ENCODE peak calls at places on chromosome 19, in five cellular contexts. C is GM23338, N is HepG2, Z is K562, L is GM12878. E is an unnamed sample.

GRCh38 chr19:41265376-41266153 is 1.4 kb downstream of the HNRNPUL1 start:
- DNase-seq in L (no peak), N (peak), C (peak), Z (peak), E (peak)

GRCh38 chr19:46088101-46088500 is 36.4 kb downstream of the IGFL3 start:
- DNase-seq in N (no peak), Z (no peak), L (no peak), C (no peak), E (no peak)

GRCh38 chr19:41478171-41478570 is 35.2 kb downstream of the ERICH4 start:
- DNase-seq in Z (no peak), N (no peak), L (no peak), C (peak), E (no peak)

GRCh38 chr19:23075031-23075733 is 41.6 kb upstream of the ZNF730 start:
- DNase-seq in Z (peak), C (peak), L (no peak), N (no peak), E (no peak)

GRCh38 chr19:4012092-4012974 is 4.8 kb downstream of the PIAS4 start:
- DNase-seq in N (no peak), Z (no peak), L (no peak), C (no peak), E (no peak)

GRCh38 chr19:37654118-37654517 is 1.1 kb downstream of the ZFP30 start:
- DNase-seq in C (no peak), N (no peak), Z (peak), L (no peak), E (no peak)

GRCh38 chr19:58328999-58329398 is 2.2 kb downstream of the ZSCAN22 start:
- DNase-seq in C (peak), Z (peak), N (no peak), L (no peak), E (peak)

GRCh38 chr19:28443361-28443760 is 769.6 kb downstream of the UQCRFS1 start:
- DNase-seq in C (no peak), Z (no peak), N (no peak), L (no peak), E (no peak)

GRCh38 chr19:53519431-53519830 is 18.5 kb upstream of the ZNF331 start:
- DNase-seq in Z (no peak), C (no peak), N (no peak), L (no peak), E (no peak)

GRCh38 chr19:13718733-13719132 is 45.6 kb upstream of the MRI1 start:
- DNase-seq in N (no peak), Z (peak), L (no peak), C (peak), E (peak)

GRCh38 chr19:1239796-1240737 is 1.5 kb upstream of the ATP5F1D start:
- DNase-seq in L (no peak), N (peak), Z (peak), C (peak), E (peak)

GRCh38 chr19:44857837-44858236 is 11.7 kb downstream of the NECTIN2 start:
- DNase-seq in N (no peak), L (no peak), Z (no peak), C (no peak), E (no peak)

DNA sequence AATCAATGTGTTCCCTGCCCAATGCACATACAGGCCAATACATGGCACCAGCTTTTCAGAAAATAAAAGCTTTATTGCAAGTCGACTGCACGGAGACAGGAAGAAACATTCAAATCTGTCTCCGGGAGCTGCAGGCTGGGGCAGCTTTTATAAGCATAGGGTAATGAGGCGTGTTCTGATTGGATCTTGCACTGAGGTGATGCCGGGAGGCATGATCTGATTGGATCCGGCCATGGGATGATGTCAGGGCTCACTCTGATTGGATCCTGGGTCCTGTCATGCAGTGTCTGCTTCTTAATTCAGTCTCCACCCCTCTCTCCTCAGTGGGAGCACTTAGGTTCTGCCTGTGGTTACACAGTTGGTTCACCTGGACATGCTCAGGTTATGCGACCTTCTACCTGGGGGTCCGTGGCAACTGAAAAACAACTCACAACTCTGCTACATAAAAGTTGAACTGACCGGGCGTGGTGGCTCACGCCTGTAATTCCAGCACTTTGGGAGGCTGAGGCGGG is 11.8 kb upstream of the FBN3 start:
- DNase-seq in N (peak), L (peak), C (peak), Z (peak), E (no peak)
- TF ChIP-seq JUNB in N (no peak), L (no peak), C (no peak), Z (no peak), E (no peak)

GRCh38 chr19:29867984-29868383 is 56.2 kb downstream of the CCNE1 start:
- DNase-seq in C (no peak), N (no peak), Z (no peak), L (no peak), E (no peak)
- TF ChIP-seq JUNB in C (no peak), N (no peak), Z (no peak), L (no peak), E (no peak)

DNA sequence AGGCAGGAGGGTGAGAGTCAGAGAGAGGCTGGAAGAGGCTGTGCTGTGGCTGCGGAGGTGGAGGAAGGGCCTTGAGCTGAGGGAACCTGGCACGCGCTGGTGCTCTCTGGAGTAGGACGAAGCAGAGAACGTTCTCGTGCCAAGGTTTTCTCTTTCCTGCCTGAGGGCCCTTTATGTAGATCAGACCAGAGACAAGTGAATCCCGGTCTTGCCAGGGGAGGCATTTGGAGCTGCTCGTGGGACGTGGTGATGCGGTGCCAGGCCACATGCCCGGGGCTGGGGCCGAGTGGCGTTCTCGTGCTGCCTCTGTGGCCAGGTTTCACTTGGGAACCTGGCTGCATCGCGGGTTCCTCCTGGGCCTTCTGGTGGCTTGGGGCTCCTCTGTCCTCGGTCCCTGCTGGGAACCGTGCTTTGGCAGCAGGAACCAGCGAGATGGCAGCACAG is 54.2 kb downstream of the KDM4B start:
- DNase-seq in N (no peak), L (no peak), C (no peak), Z (no peak), E (no peak)
- TF ChIP-seq JUNB in N (no peak), L (no peak), C (no peak), Z (no peak), E (no peak)

DNA sequence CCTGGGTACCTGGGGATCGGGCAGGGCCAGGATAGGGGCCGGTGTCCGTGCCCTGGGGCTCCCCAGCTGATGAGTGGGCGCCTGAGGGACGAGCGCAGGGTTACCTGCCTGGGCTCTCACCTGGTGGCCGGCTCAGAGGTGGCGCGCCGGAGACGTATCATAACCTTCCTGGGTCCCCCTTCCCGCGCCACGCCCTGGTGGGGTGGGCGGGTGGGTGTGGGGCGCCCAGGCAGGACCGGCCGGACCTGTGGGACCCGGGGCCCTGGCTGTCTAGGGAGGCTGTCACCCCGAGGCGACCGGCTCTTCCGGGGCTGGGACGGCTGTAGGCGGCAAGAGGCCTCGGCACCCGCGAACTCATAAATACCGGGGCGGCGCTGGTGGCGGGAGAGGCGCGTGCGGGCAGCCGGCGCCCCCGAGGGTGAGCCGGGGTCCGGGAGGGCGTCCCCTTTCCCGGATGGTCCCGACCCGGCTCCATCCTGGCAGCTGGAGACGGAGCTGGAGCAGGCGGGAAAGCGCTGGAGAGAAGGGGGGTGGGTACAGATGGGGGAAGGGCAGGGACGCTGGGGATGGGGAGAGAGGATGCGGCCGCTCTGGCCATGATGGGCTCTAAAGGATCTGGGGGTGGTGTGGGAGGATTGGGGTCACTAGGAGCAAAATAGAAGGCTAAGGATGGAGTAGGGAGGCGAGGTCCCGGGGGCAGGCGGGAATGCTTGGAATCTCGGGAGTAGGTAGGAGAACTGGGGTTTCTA is at the start of gene ACP7:
- DNase-seq in L (no peak), N (no peak), C (peak), Z (no peak), E (no peak)
- TF ChIP-seq JUNB in L (no peak), N (no peak), C (no peak), Z (no peak), E (no peak)

GRCh38 chr19:43700368-43701015 is 15.4 kb upstream of the IRGC start:
- DNase-seq in L (no peak), C (no peak), N (no peak), Z (no peak), E (no peak)
- TF ChIP-seq JUNB in L (no peak), C (no peak), N (no peak), Z (no peak), E (no peak)

GRCh38 chr19:55497777-55498176 is 9.5 kb downstream of the SSC5D start:
- DNase-seq in C (no peak), N (no peak), L (no peak), Z (no peak), E (no peak)

GRCh38 chr19:55494172-55494761 is 6.0 kb downstream of the SSC5D start:
- DNase-seq in C (no peak), L (no peak), N (no peak), Z (peak), E (no peak)

GRCh38 chr19:55493650-55494171 is 5.5 kb downstream of the SSC5D start:
- DNase-seq in N (no peak), C (no peak), L (no peak), Z (no peak), E (no peak)

GRCh38 chr19:55498246-55498645 is 10.0 kb downstream of the SSC5D start:
- DNase-seq in L (no peak), Z (no peak), N (no peak), C (no peak), E (no peak)

DNA sequence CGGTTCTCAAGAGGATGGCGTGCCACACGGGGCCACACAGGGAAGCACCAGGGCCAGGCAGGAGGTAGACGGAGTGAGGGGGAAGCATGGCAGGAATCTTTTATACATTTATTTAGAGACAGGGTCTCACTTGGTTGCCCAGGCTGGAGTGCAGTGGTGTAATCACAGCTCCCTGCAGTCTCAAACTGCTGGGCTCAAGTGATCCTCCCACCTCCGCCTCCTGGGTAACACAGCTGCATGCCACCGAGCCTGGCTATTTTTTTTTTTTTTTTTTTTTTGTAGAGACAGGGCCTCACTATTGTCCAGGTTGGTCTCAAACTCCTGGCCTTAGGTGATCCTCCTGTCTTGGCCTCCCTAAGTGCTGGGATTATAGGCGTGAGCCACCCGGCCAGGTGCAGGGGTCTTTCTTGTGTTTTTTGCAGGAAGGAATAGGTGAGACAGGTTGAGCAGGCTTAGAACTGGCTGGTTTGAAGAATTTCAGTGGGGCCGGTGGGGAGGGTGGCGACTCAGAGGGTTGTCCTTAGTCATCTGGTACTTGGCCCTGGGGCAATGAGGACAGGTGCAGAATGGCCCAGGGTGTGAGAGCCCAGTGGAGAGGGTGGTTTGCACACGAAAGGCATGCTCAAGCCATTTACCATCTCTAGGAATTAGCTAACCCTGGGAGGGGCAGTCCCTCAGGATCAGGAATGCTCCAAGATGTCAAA is 7.6 kb downstream of the SSC5D start:
- DNase-seq in Z (no peak), L (no peak), C (no peak), N (no peak), E (no peak)
- TF ChIP-seq JUNB in Z (no peak), L (no peak), C (no peak), N (no peak), E (no peak)

GRCh38 chr19:38736036-38736412 is 8.2 kb downstream of the CAPN12 start:
- DNase-seq in Z (peak), C (peak), N (no peak), L (no peak), E (peak)
- TF ChIP-seq JUNB in Z (no peak), C (no peak), N (no peak), L (no peak), E (no peak)

GRCh38 chr19:2634960-2635359 is 67.5 kb downstream of the GNG7 start:
- DNase-seq in L (no peak), N (no peak), C (no peak), Z (no peak), E (no peak)

GRCh38 chr19:2633693-2634075 is 68.8 kb downstream of the GNG7 start:
- DNase-seq in N (no peak), C (no peak), L (no peak), Z (no peak), E (no peak)

GRCh38 chr19:2636897-2637683 is 65.4 kb downstream of the GNG7 start:
- DNase-seq in Z (peak), L (no peak), N (peak), C (peak), E (peak)

GRCh38 chr19:2636142-2636896 is 66.2 kb downstream of the GNG7 start:
- DNase-seq in L (no peak), Z (no peak), C (no peak), N (no peak), E (no peak)

GRCh38 chr19:2634228-2634951 is 68.1 kb downstream of the GNG7 start:
- DNase-seq in N (no peak), L (no peak), C (no peak), Z (no peak), E (no peak)
- TF ChIP-seq JUNB in N (no peak), L (no peak), C (no peak), Z (no peak), E (no peak)

E was measured in A549.